ENCODE peak calls at places on chromosomes 2 and 18, in nine cellular contexts. One of them, this sample, is unnamed.

GRCh38 chr2:109188485-109188868 is 59.5 kb downstream of the SH3RF3 start:
- DNase-seq in body of pancreas: no peak
- DNase-seq in fibroblast of pulmonary artery: no peak
- DNase-seq in GM23338: peak; percentile 30
- DNase-seq in ascending aorta: peak; percentile 56
- DNase-seq in WTC11: no peak
- DNase-seq in PC-9: no peak
- DNase-seq in fibroblast of lung: no peak
- DNase-seq in endothelial cell: no peak
- DNase-seq in this sample: no peak

GRCh38 chr2:29583104-29583503 is 338.3 kb downstream of the ALK start:
- DNase-seq in WTC11: no peak
- DNase-seq in GM23338: no peak
- DNase-seq in ascending aorta: no peak
- DNase-seq in body of pancreas: no peak
- DNase-seq in endothelial cell: no peak
- DNase-seq in fibroblast of pulmonary artery: no peak
- DNase-seq in fibroblast of lung: peak; percentile 24
- DNase-seq in PC-9: no peak
- DNase-seq in this sample: no peak

GRCh38 chr2:239910851-239911629 is 114.1 kb downstream of the NDUFA10 start:
- DNase-seq in endothelial cell: no peak
- DNase-seq in body of pancreas: no peak
- DNase-seq in WTC11: no peak
- DNase-seq in ascending aorta: no peak
- DNase-seq in fibroblast of lung: no peak
- DNase-seq in GM23338: no peak
- DNase-seq in PC-9: no peak
- DNase-seq in fibroblast of pulmonary artery: no peak
- DNase-seq in this sample: no peak

GRCh38 chr18:74139888-74140287 is 7.7 kb downstream of the FBXO15 start:
- DNase-seq in fibroblast of pulmonary artery: peak; percentile 44
- DNase-seq in fibroblast of lung: peak; percentile 59
- DNase-seq in WTC11: no peak
- DNase-seq in GM23338: no peak
- DNase-seq in ascending aorta: no peak
- DNase-seq in PC-9: no peak
- DNase-seq in body of pancreas: no peak
- DNase-seq in endothelial cell: no peak
- DNase-seq in this sample: no peak

GRCh38 chr2:70907130-70907756 is 28.5 kb upstream of the ATP6V1B1 start:
- DNase-seq in GM23338: peak; percentile 59
- DNase-seq in PC-9: no peak
- DNase-seq in body of pancreas: no peak
- DNase-seq in endothelial cell: no peak
- DNase-seq in WTC11: no peak
- DNase-seq in fibroblast of lung: peak; percentile 15
- DNase-seq in ascending aorta: peak; percentile 60
- DNase-seq in fibroblast of pulmonary artery: peak; percentile 31
- DNase-seq in this sample: peak; percentile 53

GRCh38 chr2:133026536-133027177 is 356.7 kb upstream of the LYPD1 start:
- DNase-seq in WTC11: peak; percentile 46
- DNase-seq in body of pancreas: no peak
- DNase-seq in endothelial cell: peak; percentile 30
- DNase-seq in fibroblast of lung: peak; percentile 29
- DNase-seq in ascending aorta: no peak
- DNase-seq in fibroblast of pulmonary artery: peak; percentile 11
- DNase-seq in PC-9: no peak
- DNase-seq in GM23338: peak; percentile 76
- DNase-seq in this sample: peak; percentile 47

GRCh38 chr2:182784777-182785176 is 68.7 kb downstream of the DNAJC10 start:
- DNase-seq in ascending aorta: no peak
- DNase-seq in WTC11: no peak
- DNase-seq in body of pancreas: no peak
- DNase-seq in fibroblast of pulmonary artery: peak; percentile 63
- DNase-seq in PC-9: peak; percentile 46
- DNase-seq in fibroblast of lung: peak; percentile 49
- DNase-seq in endothelial cell: no peak
- DNase-seq in GM23338: peak; percentile 64
- DNase-seq in this sample: no peak

GRCh38 chr2:229206548-229206947 is 64.5 kb downstream of the PID1 start:
- DNase-seq in PC-9: no peak
- DNase-seq in fibroblast of lung: no peak
- DNase-seq in WTC11: no peak
- DNase-seq in fibroblast of pulmonary artery: no peak
- DNase-seq in endothelial cell: no peak
- DNase-seq in GM23338: no peak
- DNase-seq in ascending aorta: no peak
- DNase-seq in body of pancreas: peak; percentile 32
- DNase-seq in this sample: no peak

GRCh38 chr2:212484563-212485080 is 54.0 kb downstream of the ERBB4 start:
- DNase-seq in body of pancreas: no peak
- DNase-seq in ascending aorta: no peak
- DNase-seq in WTC11: no peak
- DNase-seq in endothelial cell: no peak
- DNase-seq in GM23338: peak; percentile 35
- DNase-seq in fibroblast of lung: peak; percentile 54
- DNase-seq in PC-9: no peak
- DNase-seq in fibroblast of pulmonary artery: no peak
- DNase-seq in this sample: no peak

GRCh38 chr2:214649440-214650205 is 159.9 kb downstream of the BARD1 start:
- DNase-seq in body of pancreas: no peak
- DNase-seq in fibroblast of lung: peak; percentile 81
- DNase-seq in PC-9: peak; percentile 6
- DNase-seq in ascending aorta: no peak
- DNase-seq in endothelial cell: no peak
- DNase-seq in WTC11: no peak
- DNase-seq in GM23338: no peak
- DNase-seq in fibroblast of pulmonary artery: peak; percentile 11
- DNase-seq in this sample: no peak

GRCh38 chr2:128440666-128441340 is 122.1 kb upstream of the HS6ST1 start:
- DNase-seq in GM23338: no peak
- DNase-seq in fibroblast of pulmonary artery: no peak
- DNase-seq in ascending aorta: peak; percentile 62
- DNase-seq in body of pancreas: peak; percentile 28
- DNase-seq in PC-9: no peak
- DNase-seq in endothelial cell: no peak
- DNase-seq in fibroblast of lung: no peak
- DNase-seq in WTC11: no peak
- DNase-seq in this sample: no peak

DNA sequence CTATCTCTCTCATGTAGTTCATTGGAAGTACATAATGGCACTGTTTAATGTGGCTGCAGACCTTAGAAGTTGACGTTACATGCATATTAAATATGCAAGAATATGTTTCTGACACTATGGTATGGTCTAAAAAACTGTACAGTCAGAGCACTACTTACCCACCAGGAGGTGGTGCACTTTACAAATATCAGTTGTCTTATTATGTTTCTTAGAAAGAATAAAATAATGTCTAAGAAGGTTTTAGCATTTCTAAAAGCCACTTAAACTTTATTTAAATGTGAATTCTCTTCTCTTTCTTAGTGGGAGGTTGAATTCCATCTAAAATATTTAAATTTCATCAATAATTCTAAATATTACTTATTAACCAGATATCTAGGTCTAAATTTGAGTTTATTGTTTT is 4.3 kb downstream of the TMEFF2 start:
- DNase-seq in ascending aorta: no peak
- DNase-seq in PC-9: no peak
- DNase-seq in WTC11: no peak
- DNase-seq in fibroblast of pulmonary artery: peak; percentile 71
- DNase-seq in endothelial cell: no peak
- DNase-seq in GM23338: no peak
- DNase-seq in fibroblast of lung: peak; percentile 48
- DNase-seq in body of pancreas: no peak
- DNase-seq in this sample: no peak
- TF ChIP-seq CTCF in ascending aorta: peak; percentile 16
- TF ChIP-seq CTCF in PC-9: peak; percentile 45
- TF ChIP-seq CTCF in WTC11: no peak
- TF ChIP-seq CTCF in fibroblast of pulmonary artery: peak; percentile 73
- TF ChIP-seq CTCF in endothelial cell: peak; percentile 52
- TF ChIP-seq CTCF in GM23338: no peak
- TF ChIP-seq CTCF in fibroblast of lung: peak; percentile 70
- TF ChIP-seq CTCF in body of pancreas: peak; percentile 17
- TF ChIP-seq CTCF in this sample: peak; percentile 33

GRCh38 chr2:205725059-205725458 is 42.8 kb downstream of the NRP2 start:
- DNase-seq in PC-9: no peak
- DNase-seq in WTC11: no peak
- DNase-seq in GM23338: no peak
- DNase-seq in fibroblast of lung: no peak
- DNase-seq in body of pancreas: no peak
- DNase-seq in endothelial cell: no peak
- DNase-seq in ascending aorta: no peak
- DNase-seq in fibroblast of pulmonary artery: no peak
- DNase-seq in this sample: no peak

GRCh38 chr2:205720451-205720902 is 38.2 kb downstream of the NRP2 start:
- DNase-seq in body of pancreas: no peak
- DNase-seq in endothelial cell: no peak
- DNase-seq in GM23338: peak; percentile 73
- DNase-seq in fibroblast of pulmonary artery: no peak
- DNase-seq in WTC11: peak; percentile 45
- DNase-seq in PC-9: no peak
- DNase-seq in fibroblast of lung: no peak
- DNase-seq in ascending aorta: no peak
- DNase-seq in this sample: no peak

GRCh38 chr2:205721057-205721767 is 38.9 kb downstream of the NRP2 start:
- DNase-seq in PC-9: no peak
- DNase-seq in endothelial cell: peak; percentile 28
- DNase-seq in body of pancreas: no peak
- DNase-seq in fibroblast of lung: no peak
- DNase-seq in ascending aorta: no peak
- DNase-seq in fibroblast of pulmonary artery: no peak
- DNase-seq in GM23338: peak; percentile 73
- DNase-seq in WTC11: peak; percentile 34
- DNase-seq in this sample: no peak

GRCh38 chr2:205722538-205722878 is 40.2 kb downstream of the NRP2 start:
- DNase-seq in endothelial cell: no peak
- DNase-seq in body of pancreas: no peak
- DNase-seq in fibroblast of pulmonary artery: no peak
- DNase-seq in GM23338: peak; percentile 23
- DNase-seq in fibroblast of lung: no peak
- DNase-seq in ascending aorta: no peak
- DNase-seq in PC-9: no peak
- DNase-seq in WTC11: no peak
- DNase-seq in this sample: no peak

DNA sequence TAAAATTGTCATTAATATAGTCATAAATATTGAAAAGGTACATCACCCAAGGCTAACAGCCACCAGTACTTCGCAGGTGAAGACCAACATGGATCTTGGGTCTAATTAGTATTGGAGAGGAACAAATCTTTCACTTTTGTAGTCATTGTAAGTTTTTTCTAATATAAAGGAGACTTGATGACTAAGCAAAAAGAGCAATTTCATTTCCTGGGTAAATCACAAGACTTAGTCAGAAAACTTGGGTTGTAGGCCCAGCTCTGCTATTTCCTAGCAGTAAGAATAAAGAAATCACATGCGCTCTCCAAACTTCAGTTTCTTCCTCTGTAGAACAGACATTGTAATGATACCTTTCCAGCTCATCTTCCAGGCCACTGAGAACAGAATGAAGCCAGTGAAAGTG is 40.9 kb downstream of the NRP2 start:
- DNase-seq in WTC11: no peak
- DNase-seq in GM23338: no peak
- DNase-seq in body of pancreas: no peak
- DNase-seq in endothelial cell: no peak
- DNase-seq in PC-9: no peak
- DNase-seq in ascending aorta: no peak
- DNase-seq in fibroblast of pulmonary artery: peak; percentile 57
- DNase-seq in fibroblast of lung: no peak
- DNase-seq in this sample: no peak
- TF ChIP-seq CTCF in WTC11: no peak
- TF ChIP-seq CTCF in GM23338: no peak
- TF ChIP-seq CTCF in body of pancreas: no peak
- TF ChIP-seq CTCF in endothelial cell: no peak
- TF ChIP-seq CTCF in PC-9: no peak
- TF ChIP-seq CTCF in ascending aorta: no peak
- TF ChIP-seq CTCF in fibroblast of pulmonary artery: no peak
- TF ChIP-seq CTCF in fibroblast of lung: no peak
- TF ChIP-seq CTCF in this sample: no peak

GRCh38 chr2:148640767-148641166 is 3.8 kb upstream of the EPC2 start:
- DNase-seq in body of pancreas: no peak
- DNase-seq in PC-9: no peak
- DNase-seq in GM23338: peak; percentile 29
- DNase-seq in fibroblast of lung: peak; percentile 12
- DNase-seq in fibroblast of pulmonary artery: peak; percentile 56
- DNase-seq in WTC11: no peak
- DNase-seq in ascending aorta: no peak
- DNase-seq in endothelial cell: no peak
- DNase-seq in this sample: no peak
- TF ChIP-seq CTCF in body of pancreas: no peak
- TF ChIP-seq CTCF in PC-9: no peak
- TF ChIP-seq CTCF in GM23338: peak; percentile 63
- TF ChIP-seq CTCF in fibroblast of lung: peak; percentile 24
- TF ChIP-seq CTCF in fibroblast of pulmonary artery: peak; percentile 37
- TF ChIP-seq CTCF in WTC11: no peak
- TF ChIP-seq CTCF in ascending aorta: no peak
- TF ChIP-seq CTCF in endothelial cell: no peak
- TF ChIP-seq CTCF in this sample: no peak

GRCh38 chr2:222548997-222549396 is 106.9 kb downstream of the FARSB start:
- DNase-seq in WTC11: peak; percentile 43
- DNase-seq in body of pancreas: no peak
- DNase-seq in fibroblast of lung: peak; percentile 12
- DNase-seq in ascending aorta: no peak
- DNase-seq in PC-9: no peak
- DNase-seq in fibroblast of pulmonary artery: no peak
- DNase-seq in endothelial cell: no peak
- DNase-seq in GM23338: peak; percentile 87
- DNase-seq in this sample: no peak
- TF ChIP-seq CTCF in WTC11: no peak
- TF ChIP-seq CTCF in body of pancreas: no peak
- TF ChIP-seq CTCF in fibroblast of lung: no peak
- TF ChIP-seq CTCF in ascending aorta: no peak
- TF ChIP-seq CTCF in PC-9: no peak
- TF ChIP-seq CTCF in fibroblast of pulmonary artery: no peak
- TF ChIP-seq CTCF in endothelial cell: no peak
- TF ChIP-seq CTCF in GM23338: no peak
- TF ChIP-seq CTCF in this sample: no peak

DNA sequence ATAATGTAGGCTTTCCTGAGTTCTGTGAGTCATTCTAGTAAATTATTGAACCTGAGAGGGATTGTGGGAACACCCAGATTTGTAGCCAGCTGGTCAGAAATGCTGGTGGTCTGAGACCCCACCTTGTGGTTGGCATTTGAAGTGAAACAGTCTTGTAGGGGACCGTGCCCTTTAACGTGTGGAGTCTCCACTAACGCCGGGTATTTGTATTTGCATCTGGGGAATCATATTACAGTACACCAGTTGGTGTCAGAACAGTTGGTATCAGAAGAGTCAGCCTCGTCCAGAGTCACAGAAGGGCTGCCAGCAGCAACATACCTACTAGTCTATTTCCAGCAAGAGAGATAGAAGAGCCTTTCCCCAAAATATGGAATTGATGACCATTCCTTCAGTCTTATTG is 38.3 kb upstream of the PTPN4 start:
- DNase-seq in endothelial cell: no peak
- DNase-seq in fibroblast of pulmonary artery: no peak
- DNase-seq in WTC11: no peak
- DNase-seq in GM23338: peak; percentile 34
- DNase-seq in fibroblast of lung: no peak
- DNase-seq in body of pancreas: peak; percentile 10
- DNase-seq in PC-9: peak; percentile 16
- DNase-seq in ascending aorta: no peak
- DNase-seq in this sample: no peak
- TF ChIP-seq CTCF in endothelial cell: no peak
- TF ChIP-seq CTCF in fibroblast of pulmonary artery: no peak
- TF ChIP-seq CTCF in WTC11: no peak
- TF ChIP-seq CTCF in GM23338: peak; percentile 51
- TF ChIP-seq CTCF in fibroblast of lung: no peak
- TF ChIP-seq CTCF in body of pancreas: no peak
- TF ChIP-seq CTCF in PC-9: no peak
- TF ChIP-seq CTCF in ascending aorta: no peak
- TF ChIP-seq CTCF in this sample: no peak

This sample was measured in nephron progenitor cell.